ENCODE peak calls at places on chromosomes 2 and 18, in seven cellular contexts. U is astrocyte, O is thoracic aorta, W is right atrium auricular region, T is brain microvascular endothelial cell, L is tibial nerve, P is heart left ventricle. S is an unnamed sample.
A peak's percentile ranks its signal among the peaks of the same experiment; 100 is the strongest.

GRCh38 chr2:201630577-201630976 is 12.7 kb downstream of the TMEM237 start:
- DNase-seq in L (no peak), P (no peak), U (no peak), T (no peak), W (no peak), O (no peak), S (no peak)

GRCh38 chr2:128474014-128474961 is 155.6 kb upstream of the HS6ST1 start:
- DNase-seq in L (no peak), O (no peak), T (no peak), W (peak; percentile 36), U (no peak), P (no peak), S (no peak)

GRCh38 chr2:127454595-127455565 is 36.7 kb downstream of the PROC start:
- DNase-seq in U (no peak), O (no peak), L (no peak), W (no peak), T (no peak), P (no peak), S (no peak)

GRCh38 chr2:102488063-102488462 is 15.0 kb downstream of the SLC9A4 start:
- DNase-seq in L (no peak), P (no peak), O (no peak), T (peak; percentile 5), W (no peak), U (peak; percentile 89), S (no peak)

GRCh38 chr2:166088634-166089033 is 39.2 kb downstream of the SCN1A start:
- DNase-seq in W (no peak), P (no peak), L (no peak), O (no peak), T (peak; percentile 90), U (peak; percentile 14), S (no peak)

GRCh38 chr2:41847744-41848441 is 199.9 kb upstream of the PKDCC start:
- DNase-seq in W (no peak), U (no peak), L (peak; percentile 58), T (no peak), P (no peak), O (no peak), S (no peak)

GRCh38 chr2:10390369-10390801 is 57.7 kb downstream of the ODC1 start:
- DNase-seq in L (no peak), T (no peak), P (no peak), U (no peak), O (no peak), W (no peak), S (no peak)

GRCh38 chr2:168851674-168852320 is 38.4 kb downstream of the SPC25 start:
- DNase-seq in W (no peak), T (peak; percentile 91), P (no peak), O (no peak), U (peak; percentile 79), L (no peak), S (no peak)

GRCh38 chr18:75915941-75916640 is 488.6 kb upstream of the SMIM21 start:
- DNase-seq in L (no peak), T (no peak), O (no peak), W (no peak), P (no peak), U (peak; percentile 33), S (no peak)

GRCh38 chr2:207867075-207867474 is 97.4 kb upstream of the FZD5 start:
- DNase-seq in L (no peak), W (no peak), O (no peak), U (peak; percentile 65), P (no peak), T (no peak), S (no peak)

GRCh38 chr2:176814740-176815367 is 397.7 kb upstream of the HNRNPA3 start:
- DNase-seq in O (no peak), P (no peak), W (no peak), U (peak; percentile 8), L (no peak), T (no peak), S (no peak)

GRCh38 chr2:3101704-3102055 is 275.9 kb downstream of the EIPR1 start:
- DNase-seq in W (peak; percentile 34), U (no peak), T (no peak), L (no peak), O (no peak), P (no peak), S (no peak)

GRCh38 chr2:217367464-217367863 is 507.6 kb upstream of the TNP1 start:
- DNase-seq in W (no peak), O (no peak), P (no peak), L (no peak), U (peak; percentile 41), T (no peak), S (no peak)

GRCh38 chr2:170739048-170739447 is 23.9 kb downstream of the SP5 start:
- DNase-seq in U (peak; percentile 96), L (no peak), P (no peak), O (no peak), T (peak; percentile 92), W (no peak), S (no peak)

GRCh38 chr2:156818944-156819343 is 382.8 kb downstream of the GPD2 start:
- DNase-seq in T (no peak), U (no peak), P (no peak), W (no peak), O (no peak), L (no peak), S (no peak)

GRCh38 chr2:118845843-118846666 is 1.4 kb downstream of the EN1 start:
- DNase-seq in T (no peak), W (peak; percentile 54), P (no peak), L (no peak), O (no peak), U (no peak), S (no peak)

GRCh38 chr2:219572237-219573001 is at the start of gene INHA:
- DNase-seq in P (no peak), U (no peak), T (no peak), L (no peak), W (no peak), O (no peak), S (no peak)

GRCh38 chr2:133063792-133064191 is 393.8 kb upstream of the LYPD1 start:
- DNase-seq in O (no peak), U (peak; percentile 56), W (no peak), P (no peak), L (no peak), T (peak; percentile 49), S (no peak)

GRCh38 chr2:104768694-104769093 is 85.2 kb upstream of the POU3F3 start:
- DNase-seq in O (no peak), W (no peak), P (no peak), T (peak; percentile 82), L (no peak), U (peak; percentile 93), S (no peak)

GRCh38 chr2:108412995-108413726 is 35.4 kb downstream of the SULT1C4 start:
- DNase-seq in O (no peak), U (peak; percentile 87), W (no peak), L (no peak), P (no peak), T (peak; percentile 86), S (no peak)

GRCh38 chr2:52107124-52107523 is 1075.2 kb upstream of the NRXN1 start:
- DNase-seq in O (no peak), W (no peak), L (no peak), T (no peak), P (no peak), U (no peak), S (no peak)

GRCh38 chr18:9547767-9548166 is 66.6 kb downstream of the PPP4R1 start:
- DNase-seq in P (no peak), T (no peak), U (no peak), L (no peak), O (no peak), W (no peak), S (no peak)
- H3K36me3 ChIP-seq in P (peaks cover 78% of the 10 kb centered on the region), T (peaks cover 60% of the 10 kb centered on the region), U (peaks cover 53% of the 10 kb centered on the region), L (peaks cover 1% of the 10 kb centered on the region), O (peaks cover 48% of the 10 kb centered on the region), W (peaks cover 65% of the 10 kb centered on the region), S (peaks cover 25% of the 10 kb centered on the region)

GRCh38 chr2:48452108-48452507 is 77.8 kb upstream of the STON1 start:
- DNase-seq in T (no peak), U (no peak), W (no peak), P (no peak), O (no peak), L (no peak), S (no peak)

GRCh38 chr2:48450936-48451602 is 78.9 kb upstream of the STON1 start:
- DNase-seq in U (no peak), O (no peak), W (no peak), T (no peak), P (no peak), L (no peak), S (no peak)

GRCh38 chr2:48450256-48450655 is 79.7 kb upstream of the STON1 start:
- DNase-seq in U (no peak), T (no peak), L (no peak), P (no peak), O (no peak), W (no peak), S (no peak)

GRCh38 chr2:48457227-48457626 is 72.7 kb upstream of the STON1 start:
- DNase-seq in W (no peak), P (no peak), T (no peak), O (no peak), L (no peak), U (no peak), S (no peak)

GRCh38 chr2:48454504-48454903 is 75.5 kb upstream of the STON1 start:
- DNase-seq in L (no peak), U (no peak), O (no peak), T (no peak), W (no peak), P (no peak), S (no peak)
- H3K36me3 ChIP-seq in L (no peaks in the 10 kb centered on the region), U (peaks cover 18% of the 10 kb centered on the region), O (peaks cover 25% of the 10 kb centered on the region), T (peaks cover 2% of the 10 kb centered on the region), W (peaks cover 51% of the 10 kb centered on the region), P (peaks cover 86% of the 10 kb centered on the region), S (peaks cover 23% of the 10 kb centered on the region)

GRCh38 chr2:240129731-240130392 is 6.2 kb downstream of the COPS9 start:
- DNase-seq in L (no peak), P (no peak), T (no peak), W (no peak), U (no peak), O (no peak), S (no peak)

GRCh38 chr2:240131941-240132650 is 4.0 kb downstream of the COPS9 start:
- DNase-seq in O (no peak), U (no peak), L (no peak), P (no peak), T (no peak), W (no peak), S (no peak)

GRCh38 chr2:240132651-240132980 is 3.5 kb downstream of the COPS9 start:
- DNase-seq in L (no peak), T (no peak), W (no peak), O (no peak), U (no peak), P (no peak), S (no peak)

GRCh38 chr2:240130393-240131195 is 5.5 kb downstream of the COPS9 start:
- DNase-seq in L (no peak), P (no peak), T (no peak), U (no peak), W (no peak), O (no peak), S (no peak)

GRCh38 chr2:240131296-240131695 is 4.8 kb downstream of the COPS9 start:
- DNase-seq in O (no peak), T (no peak), W (no peak), U (no peak), L (no peak), P (no peak), S (no peak)
- H3K36me3 ChIP-seq in O (peaks cover 55% of the 10 kb centered on the region), T (peaks cover 50% of the 10 kb centered on the region), W (peaks cover 54% of the 10 kb centered on the region), U (peaks cover 37% of the 10 kb centered on the region), L (peaks cover 2% of the 10 kb centered on the region), P (peaks cover 64% of the 10 kb centered on the region), S (peaks cover 35% of the 10 kb centered on the region)

DNA sequence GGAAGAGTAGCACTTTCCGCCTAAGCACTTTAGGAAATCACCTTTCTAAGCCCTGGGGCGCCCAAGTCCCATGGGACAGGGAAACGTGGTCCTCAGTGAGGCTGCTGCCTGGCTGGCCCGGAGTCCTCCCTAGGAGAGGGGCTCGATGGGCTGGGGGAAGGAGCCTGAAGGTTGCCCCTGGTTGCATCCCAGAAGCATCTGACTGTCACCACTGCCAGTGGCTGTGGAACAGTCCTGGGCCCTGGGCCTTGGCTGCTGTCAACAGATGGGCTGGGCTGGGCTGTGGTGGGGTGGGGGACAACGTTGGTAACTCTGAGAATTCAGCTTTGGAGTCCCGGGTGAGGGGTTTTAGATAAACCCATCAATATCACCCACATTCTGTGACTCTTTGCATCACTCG is 22.5 kb downstream of the ASB1 start:
- DNase-seq in P (no peak), L (no peak), T (no peak), O (no peak), U (no peak), W (no peak), S (no peak)
- H3K36me3 ChIP-seq in P (peaks cover 63% of the 10 kb centered on the region), L (no peaks in the 10 kb centered on the region), T (peaks cover 77% of the 10 kb centered on the region), O (peaks cover 51% of the 10 kb centered on the region), U (peaks cover 72% of the 10 kb centered on the region), W (peaks cover 44% of the 10 kb centered on the region), S (peaks cover 73% of the 10 kb centered on the region)